ENCODE peak calls at places on chromosomes 4 and X, in eight cellular contexts. Y is ecto neural progenitor cell; Z is M059J; Q is globus pallidus; X is NCI-H1694 treated with DMSO at 0.1 percent for 48 hours; T is SK-N-DZ; M is progenitor cell of endocrine pancreas; U is stimulated activated CD4-positive, alpha-beta T cell treated with anti-CD3 and anti-CD28 coated beads, Interleukin-2, amount 100 ng/mL, for 24 hours. V is an unnamed sample.

GRCh38 chr4:82043081-82043808 is 330.5 kb downstream of the HNRNPD start:
- DNase-seq in Y (peak; percentile 51), Z (no peak), Q (no peak), X (no peak), T (no peak), M (no peak), U (no peak), V (no peak)

GRCh38 chr4:2339458-2340271 is 77.8 kb upstream of the MXD4 start:
- DNase-seq in Y (peak; percentile 41), Z (no peak), Q (no peak), X (no peak), T (no peak), M (peak; percentile 8), U (no peak), V (no peak)

GRCh38 chr4:84887824-84888223 is 78.7 kb downstream of the WDFY3 start:
- DNase-seq in Y (no peak), Z (peak; percentile 59), Q (no peak), X (no peak), T (no peak), M (no peak), U (no peak), V (no peak)

GRCh38 chr4:176404591-176404990 is 84.8 kb downstream of the SPCS3 start:
- DNase-seq in Y (no peak), Z (peak; percentile 48), Q (no peak), X (no peak), T (no peak), M (no peak), U (no peak), V (no peak)

GRCh38 chrX:24692305-24692704 is 1.4 kb upstream of the POLA1 start:
- DNase-seq in Y (peak; percentile 63), Z (no peak), Q (no peak), X (no peak), T (no peak), M (no peak), U (no peak), V (no peak)

GRCh38 chr4:25667931-25668557 is 12.4 kb downstream of the SLC34A2 start:
- DNase-seq in Y (no peak), Z (peak; percentile 3), Q (no peak), X (no peak), T (no peak), M (no peak), U (no peak), V (no peak)

GRCh38 chr4:145452447-145453162 is 29.0 kb upstream of the SMAD1 start:
- DNase-seq in Y (no peak), Z (no peak), Q (no peak), X (no peak), T (no peak), M (no peak), U (no peak), V (no peak)

GRCh38 chr4:154231796-154232478 is 259.7 kb downstream of the DCHS2 start:
- DNase-seq in Y (no peak), Z (no peak), Q (no peak), X (no peak), T (no peak), M (no peak), U (no peak), V (no peak)

GRCh38 chr4:6124386-6125102 is 75.8 kb downstream of the JAKMIP1 start:
- DNase-seq in Y (no peak), Z (no peak), Q (no peak), X (no peak), T (no peak), M (no peak), U (no peak), V (no peak)

GRCh38 chr4:170758988-170759387 is 669.2 kb upstream of the AADAT start:
- DNase-seq in Y (no peak), Z (no peak), Q (no peak), X (no peak), T (no peak), M (no peak), U (no peak), V (no peak)

GRCh38 chr4:24792552-24792951 is 2.8 kb upstream of the SOD3 start:
- DNase-seq in Y (no peak), Z (no peak), Q (no peak), X (no peak), T (no peak), M (no peak), U (no peak), V (no peak)

GRCh38 chr4:182202650-182203049 is 40.6 kb upstream of the TENM3 start:
- DNase-seq in Y (no peak), Z (no peak), Q (no peak), X (no peak), T (no peak), M (no peak), U (no peak), V (no peak)

GRCh38 chr4:151887151-151887815 is 126.5 kb upstream of the GATB start:
- DNase-seq in Y (no peak), Z (peak; percentile 58), Q (peak; percentile 20), X (no peak), T (no peak), M (no peak), U (no peak), V (no peak)

GRCh38 chr4:3374011-3374645 is 67.6 kb upstream of the HGFAC start:
- DNase-seq in Y (no peak), Z (no peak), Q (no peak), X (no peak), T (no peak), M (no peak), U (no peak), V (no peak)

GRCh38 chr4:26782830-26783202 is 77.8 kb upstream of the STIM2 start:
- DNase-seq in Y (no peak), Z (no peak), Q (no peak), X (no peak), T (no peak), M (no peak), U (no peak), V (no peak)

GRCh38 chr4:38601244-38601915 is 62.6 kb upstream of the KLF3 start:
- DNase-seq in Y (no peak), Z (peak; percentile 25), Q (no peak), X (no peak), T (no peak), M (no peak), U (no peak), V (no peak)

GRCh38 chrX:119459181-119459580 is 9.1 kb upstream of the SLC25A5 start:
- DNase-seq in Y (no peak), Z (peak; percentile 65), Q (no peak), X (no peak), T (no peak), M (no peak), U (no peak), V (no peak)

GRCh38 chr4:139153411-139154133 is 23.4 kb downstream of the ELF2 start:
- DNase-seq in Y (no peak), Z (no peak), Q (no peak), X (no peak), T (no peak), M (no peak), U (no peak), V (no peak)

GRCh38 chr4:2390146-2390545 is 28.3 kb downstream of the ZFYVE28 start:
- DNase-seq in Y (no peak), Z (peak; percentile 15), Q (no peak), X (no peak), T (no peak), M (no peak), U (no peak), V (no peak)

GRCh38 chr4:122010610-122011009 is 58.8 kb upstream of the TRPC3 start:
- DNase-seq in Y (no peak), Z (peak; percentile 45), Q (no peak), X (no peak), T (no peak), M (no peak), U (no peak), V (no peak)

GRCh38 chr4:169241480-169241879 is 29.3 kb downstream of the SH3RF1 start:
- DNase-seq in Y (no peak), Z (no peak), Q (no peak), X (no peak), T (no peak), M (no peak), U (no peak), V (no peak)

GRCh38 chrX:47540754-47541538 is 20.1 kb upstream of the ARAF start:
- DNase-seq in Y (peak; percentile 73), Z (peak; percentile 92), Q (peak; percentile 93), X (peak; percentile 41), T (peak; percentile 88), M (peak; percentile 43), U (no peak), V (peak; percentile 47)

GRCh38 chr4:48268956-48269860 is at the start of gene TEC:
- DNase-seq in Y (peak; percentile 69), Z (peak; percentile 29), Q (no peak), X (no peak), T (peak; percentile 13), M (peak; percentile 49), U (peak; percentile 58), V (no peak)

GRCh38 chr4:134952305-134952704 is 750.7 kb upstream of the PABPC4L start:
- DNase-seq in Y (no peak), Z (no peak), Q (no peak), X (no peak), T (no peak), M (no peak), U (no peak), V (no peak)

V was measured in iPS DF 6.9.